ENCODE peak calls at places on chromosomes 3 and 15, in eight cellular contexts. K is psoas muscle; D is NCI-H1694 treated with DMSO at 0.1 percent for 48 hours; I is T1000; O is uterus; E is NCI-H446 treated with DMSO at 0.1 percent for 48 hours; S is stimulated activated CD4-positive, alpha-beta T cell treated with anti-CD3 and anti-CD28 coated beads, TNF-alpha, amount 100 ng/mL, for 4 hours; L is ELF-1. P is an unnamed sample.

GRCh38 chr3:45366305-45366704 is 22.1 kb upstream of the LARS2 start:
- DNase-seq in K (no peak), L (peak), S (no peak), I (no peak), D (no peak), E (no peak), O (no peak), P (peak)

GRCh38 chr15:73254598-73254997 is 114.2 kb downstream of the HCN4 start:
- DNase-seq in S (no peak), I (no peak), E (no peak), D (no peak), L (no peak), O (no peak), K (no peak), P (no peak)

GRCh38 chr15:79357566-79357965 is 46.7 kb downstream of the TMED3 start:
- DNase-seq in K (no peak), S (no peak), I (no peak), O (no peak), D (no peak), L (no peak), E (no peak), P (no peak)

GRCh38 chr15:74365619-74366445 is 1.6 kb downstream of the CYP11A1 start:
- DNase-seq in D (no peak), O (peak), I (no peak), S (no peak), E (no peak), K (peak), L (peak), P (no peak)

GRCh38 chr15:43913941-43914340 is 87.1 kb downstream of the WDR76 start:
- DNase-seq in S (no peak), E (no peak), O (no peak), L (no peak), D (no peak), K (no peak), I (no peak), P (no peak)

GRCh38 chr15:90598053-90598577 is 68.4 kb downstream of the CRTC3 start:
- DNase-seq in D (no peak), S (no peak), E (no peak), L (peak), O (peak), I (no peak), K (peak), P (no peak)

GRCh38 chr15:89333959-89334509 is 590 bp downstream of the POLG start:
- DNase-seq in S (peak), I (no peak), E (no peak), D (no peak), O (no peak), L (no peak), K (no peak), P (no peak)

GRCh38 chr3:12758025-12758830 is 831 bp downstream of the TMEM40 start:
- DNase-seq in E (no peak), D (no peak), S (no peak), I (no peak), K (peak), L (no peak), O (peak), P (peak)

GRCh38 chr3:194632983-194633348 is 253 bp downstream of the TMEM44 start:
- DNase-seq in D (no peak), E (no peak), I (peak), L (no peak), S (peak), K (peak), O (no peak), P (peak)

GRCh38 chr15:49238342-49238741 is 68.3 kb downstream of the GALK2 start:
- DNase-seq in D (peak), E (no peak), L (no peak), O (peak), S (no peak), I (no peak), K (no peak), P (no peak)

GRCh38 chr15:62079594-62079993 is 12.8 kb downstream of the C2CD4A start:
- DNase-seq in O (no peak), E (no peak), K (no peak), D (no peak), L (no peak), S (no peak), I (no peak), P (no peak)

GRCh38 chr3:8964436-8965370 is 1.4 kb upstream of the RAD18 start:
- DNase-seq in E (no peak), K (no peak), O (no peak), D (no peak), L (peak), I (peak), S (no peak), P (peak)

GRCh38 chr3:53495091-53495517 is 693 bp downstream of the CACNA1D start:
- DNase-seq in E (no peak), K (peak), I (no peak), L (no peak), O (no peak), S (no peak), D (no peak), P (no peak)

GRCh38 chr3:71859128-71859519 is 74.2 kb upstream of the PROK2 start:
- DNase-seq in S (no peak), O (no peak), D (peak), K (no peak), E (no peak), L (no peak), I (no peak), P (peak)

GRCh38 chr15:64455951-64456350 is 4.4 kb upstream of the ZNF609 start:
- DNase-seq in K (no peak), O (no peak), E (no peak), D (no peak), L (no peak), I (no peak), S (no peak), P (no peak)

GRCh38 chr3:24498391-24498790 is 3.7 kb upstream of the THRB start:
- DNase-seq in L (peak), I (no peak), S (no peak), E (no peak), O (no peak), K (no peak), D (no peak), P (no peak)

GRCh38 chr15:50973605-50974004 is 65.1 kb downstream of the AP4E1 start:
- DNase-seq in L (no peak), S (no peak), O (no peak), D (no peak), E (no peak), I (no peak), K (no peak), P (no peak)

GRCh38 chr15:100053476-100054121 is 288.2 kb downstream of the ADAMTS17 start:
- DNase-seq in L (peak), D (no peak), K (no peak), E (no peak), O (no peak), S (no peak), I (no peak), P (no peak)

GRCh38 chr3:184542577-184542976 is 19.0 kb upstream of the EPHB3 start:
- DNase-seq in L (no peak), K (no peak), D (no peak), S (no peak), O (no peak), I (no peak), E (no peak), P (no peak)

GRCh38 chr3:108099203-108099602 is 8.4 kb upstream of the CD47 start:
- DNase-seq in S (no peak), O (no peak), D (no peak), K (no peak), E (no peak), L (no peak), I (no peak), P (no peak)

GRCh38 chr3:57942366-57942765 is 65.9 kb upstream of the FLNB start:
- DNase-seq in L (no peak), O (no peak), S (no peak), D (no peak), K (no peak), I (no peak), E (no peak), P (no peak)

GRCh38 chr3:56369914-56370313 is 98.4 kb downstream of the ERC2 start:
- DNase-seq in K (no peak), S (no peak), L (no peak), E (no peak), D (no peak), I (no peak), O (no peak), P (peak)

GRCh38 chr15:55981596-55982249 is 11.7 kb downstream of the NEDD4 start:
- DNase-seq in L (no peak), E (no peak), D (no peak), K (no peak), O (no peak), I (no peak), S (no peak), P (no peak)

GRCh38 chr3:61173685-61174084 is 77.6 kb downstream of the FHIT start:
- DNase-seq in K (no peak), I (no peak), S (no peak), D (no peak), L (no peak), E (no peak), O (no peak), P (peak)

GRCh38 chr3:186815490-186815889 is 9.2 kb upstream of the RFC4 start:
- DNase-seq in D (no peak), K (no peak), L (peak), E (no peak), I (no peak), O (no peak), S (no peak), P (peak)

GRCh38 chr3:154656496-154656895 is 226.5 kb upstream of the GPR149 start:
- DNase-seq in S (no peak), L (no peak), K (no peak), I (no peak), D (no peak), E (no peak), O (no peak), P (no peak)

GRCh38 chr3:73925045-73925444 is 300.3 kb upstream of the PDZRN3 start:
- DNase-seq in E (no peak), I (no peak), L (no peak), S (no peak), K (no peak), O (no peak), D (no peak), P (no peak)

GRCh38 chr15:78629716-78630065 is 8.9 kb upstream of the CHRNA3 start:
- DNase-seq in K (no peak), E (no peak), S (no peak), L (no peak), I (no peak), D (no peak), O (no peak), P (no peak)

GRCh38 chr3:40996827-40997710 is 202.2 kb upstream of the CTNNB1 start:
- DNase-seq in E (no peak), I (no peak), K (no peak), O (no peak), L (peak), D (no peak), S (no peak), P (no peak)